ENCODE peak calls at places on chromosomes 2 and 18, in eight cellular contexts. One of them, this sample, is unnamed.

GRCh38 chr2:226216578-226216977 is 583.0 kb downstream of the IRS1 start:
- DNase-seq in thoracic aorta: no peak
- DNase-seq in A673: no peak
- DNase-seq in uterus: no peak
- DNase-seq in mesenchymal stem cell: no peak
- DNase-seq in GM23248: no peak
- DNase-seq in endothelial cell of umbilical vein: no peak
- DNase-seq in upper lobe of right lung: no peak
- DNase-seq in this sample: no peak

GRCh38 chr18:39527465-39527864 is 1961.9 kb upstream of the CELF4 start:
- DNase-seq in thoracic aorta: no peak
- DNase-seq in A673: no peak
- DNase-seq in uterus: no peak
- DNase-seq in mesenchymal stem cell: peak
- DNase-seq in GM23248: no peak
- DNase-seq in endothelial cell of umbilical vein: no peak
- DNase-seq in upper lobe of right lung: no peak
- DNase-seq in this sample: no peak

GRCh38 chr2:43106767-43107527 is 119.5 kb downstream of the ZFP36L2 start:
- DNase-seq in thoracic aorta: no peak
- DNase-seq in A673: no peak
- DNase-seq in uterus: no peak
- DNase-seq in mesenchymal stem cell: no peak
- DNase-seq in GM23248: no peak
- DNase-seq in endothelial cell of umbilical vein: no peak
- DNase-seq in upper lobe of right lung: no peak
- DNase-seq in this sample: peak

GRCh38 chr2:117935436-117935835 is 78.4 kb downstream of the CCDC93 start:
- DNase-seq in thoracic aorta: no peak
- DNase-seq in A673: no peak
- DNase-seq in uterus: no peak
- DNase-seq in mesenchymal stem cell: no peak
- DNase-seq in GM23248: no peak
- DNase-seq in endothelial cell of umbilical vein: no peak
- DNase-seq in upper lobe of right lung: no peak
- DNase-seq in this sample: no peak

GRCh38 chr18:24727685-24728084 is 267.2 kb downstream of the HRH4 start:
- DNase-seq in thoracic aorta: no peak
- DNase-seq in A673: no peak
- DNase-seq in uterus: no peak
- DNase-seq in mesenchymal stem cell: no peak
- DNase-seq in GM23248: no peak
- DNase-seq in endothelial cell of umbilical vein: no peak
- DNase-seq in upper lobe of right lung: no peak
- DNase-seq in this sample: no peak

GRCh38 chr2:10296142-10296541 is 6.6 kb upstream of the HPCAL1 start:
- DNase-seq in thoracic aorta: no peak
- DNase-seq in A673: no peak
- DNase-seq in uterus: no peak
- DNase-seq in mesenchymal stem cell: no peak
- DNase-seq in GM23248: no peak
- DNase-seq in endothelial cell of umbilical vein: no peak
- DNase-seq in upper lobe of right lung: no peak
- DNase-seq in this sample: no peak

GRCh38 chr2:231709981-231710750 is 1.8 kb downstream of the PTMA start:
- DNase-seq in thoracic aorta: no peak
- DNase-seq in A673: peak
- DNase-seq in uterus: peak
- DNase-seq in mesenchymal stem cell: peak
- DNase-seq in GM23248: peak
- DNase-seq in endothelial cell of umbilical vein: peak
- DNase-seq in upper lobe of right lung: peak
- DNase-seq in this sample: peak

GRCh38 chr2:130837175-130837810 is 579 bp downstream of the ARHGEF4 start:
- DNase-seq in thoracic aorta: no peak
- DNase-seq in A673: no peak
- DNase-seq in uterus: no peak
- DNase-seq in mesenchymal stem cell: no peak
- DNase-seq in GM23248: no peak
- DNase-seq in endothelial cell of umbilical vein: no peak
- DNase-seq in upper lobe of right lung: no peak
- DNase-seq in this sample: no peak

GRCh38 chr2:42513252-42513918 is 19.6 kb upstream of the KCNG3 start:
- DNase-seq in thoracic aorta: no peak
- DNase-seq in A673: peak
- DNase-seq in uterus: peak
- DNase-seq in mesenchymal stem cell: peak
- DNase-seq in GM23248: peak
- DNase-seq in endothelial cell of umbilical vein: peak
- DNase-seq in upper lobe of right lung: no peak
- DNase-seq in this sample: no peak

GRCh38 chr2:172403402-172403801 is 24.0 kb upstream of the ITGA6 start:
- DNase-seq in thoracic aorta: no peak
- DNase-seq in A673: no peak
- DNase-seq in uterus: no peak
- DNase-seq in mesenchymal stem cell: no peak
- DNase-seq in GM23248: no peak
- DNase-seq in endothelial cell of umbilical vein: no peak
- DNase-seq in upper lobe of right lung: no peak
- DNase-seq in this sample: no peak

GRCh38 chr2:42566837-42567251 is 1.6 kb upstream of the MTA3 start:
- DNase-seq in thoracic aorta: no peak
- DNase-seq in A673: no peak
- DNase-seq in uterus: no peak
- DNase-seq in mesenchymal stem cell: peak
- DNase-seq in GM23248: peak
- DNase-seq in endothelial cell of umbilical vein: no peak
- DNase-seq in upper lobe of right lung: no peak
- DNase-seq in this sample: no peak

GRCh38 chr2:149223472-149224062 is 106.8 kb upstream of the LYPD6 start:
- DNase-seq in thoracic aorta: no peak
- DNase-seq in A673: no peak
- DNase-seq in uterus: no peak
- DNase-seq in mesenchymal stem cell: no peak
- DNase-seq in GM23248: no peak
- DNase-seq in endothelial cell of umbilical vein: no peak
- DNase-seq in upper lobe of right lung: no peak
- DNase-seq in this sample: no peak

GRCh38 chr2:190947139-190947538 is 66.5 kb downstream of the GLS start:
- DNase-seq in thoracic aorta: no peak
- DNase-seq in A673: no peak
- DNase-seq in uterus: no peak
- DNase-seq in mesenchymal stem cell: peak
- DNase-seq in GM23248: no peak
- DNase-seq in endothelial cell of umbilical vein: peak
- DNase-seq in upper lobe of right lung: no peak
- DNase-seq in this sample: no peak

GRCh38 chr18:74544898-74545297 is 10.6 kb downstream of the CNDP1 start:
- DNase-seq in thoracic aorta: no peak
- DNase-seq in A673: no peak
- DNase-seq in uterus: no peak
- DNase-seq in mesenchymal stem cell: no peak
- DNase-seq in GM23248: no peak
- DNase-seq in endothelial cell of umbilical vein: no peak
- DNase-seq in upper lobe of right lung: no peak
- DNase-seq in this sample: no peak

GRCh38 chr2:233040571-233040970 is 8.1 kb downstream of the NEU2 start:
- DNase-seq in thoracic aorta: no peak
- DNase-seq in A673: no peak
- DNase-seq in uterus: no peak
- DNase-seq in mesenchymal stem cell: no peak
- DNase-seq in GM23248: no peak
- DNase-seq in endothelial cell of umbilical vein: no peak
- DNase-seq in upper lobe of right lung: no peak
- DNase-seq in this sample: no peak

GRCh38 chr2:32810909-32811495 is 135.8 kb upstream of the LTBP1 start:
- DNase-seq in thoracic aorta: no peak
- DNase-seq in A673: no peak
- DNase-seq in uterus: no peak
- DNase-seq in mesenchymal stem cell: peak
- DNase-seq in GM23248: peak
- DNase-seq in endothelial cell of umbilical vein: no peak
- DNase-seq in upper lobe of right lung: no peak
- DNase-seq in this sample: no peak

GRCh38 chr2:167127135-167127534 is 238.9 kb downstream of the XIRP2 start:
- DNase-seq in thoracic aorta: no peak
- DNase-seq in A673: peak
- DNase-seq in uterus: no peak
- DNase-seq in mesenchymal stem cell: no peak
- DNase-seq in GM23248: peak
- DNase-seq in endothelial cell of umbilical vein: peak
- DNase-seq in upper lobe of right lung: no peak
- DNase-seq in this sample: no peak

GRCh38 chr18:49008716-49009115 is 58.0 kb upstream of the SMAD7 start:
- DNase-seq in thoracic aorta: no peak
- DNase-seq in A673: no peak
- DNase-seq in uterus: no peak
- DNase-seq in mesenchymal stem cell: no peak
- DNase-seq in GM23248: no peak
- DNase-seq in endothelial cell of umbilical vein: no peak
- DNase-seq in upper lobe of right lung: no peak
- DNase-seq in this sample: no peak

GRCh38 chr2:120860579-120860922 is 124.9 kb downstream of the GLI2 start:
- DNase-seq in thoracic aorta: no peak
- DNase-seq in A673: no peak
- DNase-seq in uterus: no peak
- DNase-seq in mesenchymal stem cell: no peak
- DNase-seq in GM23248: no peak
- DNase-seq in endothelial cell of umbilical vein: no peak
- DNase-seq in upper lobe of right lung: peak
- DNase-seq in this sample: no peak
- H3K27ac ChIP-seq in thoracic aorta: no peak
- H3K27ac ChIP-seq in A673: no peak
- H3K27ac ChIP-seq in uterus: no peak
- H3K27ac ChIP-seq in mesenchymal stem cell: no peak
- H3K27ac ChIP-seq in GM23248: no peak
- H3K27ac ChIP-seq in endothelial cell of umbilical vein: no peak
- H3K27ac ChIP-seq in upper lobe of right lung: no peak
- H3K27ac ChIP-seq in this sample: no peak

GRCh38 chr2:39127973-39128372 is 7.1 kb upstream of the SOS1 start:
- DNase-seq in thoracic aorta: no peak
- DNase-seq in A673: no peak
- DNase-seq in uterus: no peak
- DNase-seq in mesenchymal stem cell: no peak
- DNase-seq in GM23248: peak
- DNase-seq in endothelial cell of umbilical vein: no peak
- DNase-seq in upper lobe of right lung: no peak
- DNase-seq in this sample: no peak
- H3K27ac ChIP-seq in thoracic aorta: peak
- H3K27ac ChIP-seq in A673: no peak
- H3K27ac ChIP-seq in uterus: no peak
- H3K27ac ChIP-seq in mesenchymal stem cell: no peak
- H3K27ac ChIP-seq in GM23248: peak
- H3K27ac ChIP-seq in endothelial cell of umbilical vein: no peak
- H3K27ac ChIP-seq in upper lobe of right lung: peak
- H3K27ac ChIP-seq in this sample: no peak

DNA sequence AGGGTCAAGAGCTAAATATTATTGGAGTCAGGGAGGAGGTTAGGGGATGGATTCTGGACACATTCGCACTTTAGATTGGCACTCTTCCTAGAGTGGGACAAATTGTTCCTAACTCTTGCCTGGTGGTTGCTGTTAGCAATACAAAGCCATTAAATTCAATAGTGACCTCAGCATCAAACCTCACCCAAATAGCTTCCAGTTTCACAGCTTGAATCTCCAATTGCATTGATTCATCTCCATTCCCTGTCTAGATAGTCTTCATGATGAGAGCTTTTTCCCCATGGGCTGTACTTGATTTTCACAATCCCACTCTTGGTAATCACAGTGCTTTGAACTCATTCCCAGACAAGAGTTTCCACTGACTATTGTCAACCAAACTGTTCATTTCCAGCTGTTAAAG is 585.9 kb upstream of the SYT4 start:
- DNase-seq in thoracic aorta: no peak
- DNase-seq in A673: no peak
- DNase-seq in uterus: no peak
- DNase-seq in mesenchymal stem cell: no peak
- DNase-seq in GM23248: no peak
- DNase-seq in endothelial cell of umbilical vein: no peak
- DNase-seq in upper lobe of right lung: no peak
- DNase-seq in this sample: no peak
- H3K27ac ChIP-seq in thoracic aorta: no peak
- H3K27ac ChIP-seq in A673: no peak
- H3K27ac ChIP-seq in uterus: peak
- H3K27ac ChIP-seq in mesenchymal stem cell: no peak
- H3K27ac ChIP-seq in GM23248: no peak
- H3K27ac ChIP-seq in endothelial cell of umbilical vein: no peak
- H3K27ac ChIP-seq in upper lobe of right lung: no peak
- H3K27ac ChIP-seq in this sample: no peak

GRCh38 chr2:227511955-227512354 is 40.0 kb downstream of the AGFG1 start:
- DNase-seq in thoracic aorta: no peak
- DNase-seq in A673: no peak
- DNase-seq in uterus: no peak
- DNase-seq in mesenchymal stem cell: no peak
- DNase-seq in GM23248: no peak
- DNase-seq in endothelial cell of umbilical vein: no peak
- DNase-seq in upper lobe of right lung: no peak
- DNase-seq in this sample: no peak

GRCh38 chr2:227510620-227510958 is 38.6 kb downstream of the AGFG1 start:
- DNase-seq in thoracic aorta: no peak
- DNase-seq in A673: no peak
- DNase-seq in uterus: no peak
- DNase-seq in mesenchymal stem cell: no peak
- DNase-seq in GM23248: no peak
- DNase-seq in endothelial cell of umbilical vein: no peak
- DNase-seq in upper lobe of right lung: no peak
- DNase-seq in this sample: no peak

GRCh38 chr2:227515742-227516141 is 43.8 kb downstream of the AGFG1 start:
- DNase-seq in thoracic aorta: no peak
- DNase-seq in A673: no peak
- DNase-seq in uterus: no peak
- DNase-seq in mesenchymal stem cell: no peak
- DNase-seq in GM23248: no peak
- DNase-seq in endothelial cell of umbilical vein: no peak
- DNase-seq in upper lobe of right lung: no peak
- DNase-seq in this sample: no peak

GRCh38 chr2:227511239-227511930 is 39.4 kb downstream of the AGFG1 start:
- DNase-seq in thoracic aorta: no peak
- DNase-seq in A673: no peak
- DNase-seq in uterus: no peak
- DNase-seq in mesenchymal stem cell: no peak
- DNase-seq in GM23248: no peak
- DNase-seq in endothelial cell of umbilical vein: no peak
- DNase-seq in upper lobe of right lung: no peak
- DNase-seq in this sample: no peak

DNA sequence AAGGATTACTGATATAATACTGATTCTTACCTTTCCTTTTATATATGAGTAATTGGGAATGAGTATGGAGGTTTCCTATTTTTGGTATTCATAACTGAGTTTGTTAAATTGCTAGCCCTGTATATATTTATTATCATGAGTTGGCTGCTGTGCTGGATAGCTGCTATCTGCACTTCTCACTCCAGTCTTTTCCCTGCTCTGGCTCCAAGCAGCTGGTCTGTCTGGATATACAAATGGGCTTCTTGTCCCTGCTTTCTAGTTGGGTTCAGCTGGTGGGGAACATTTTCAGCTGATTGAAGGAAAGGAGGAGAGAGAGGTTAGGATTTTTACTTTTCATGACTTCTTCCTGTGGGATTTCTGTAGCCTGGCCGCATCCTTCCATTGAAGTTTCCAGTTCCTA is 41.2 kb downstream of the AGFG1 start:
- DNase-seq in thoracic aorta: no peak
- DNase-seq in A673: no peak
- DNase-seq in uterus: no peak
- DNase-seq in mesenchymal stem cell: peak
- DNase-seq in GM23248: peak
- DNase-seq in endothelial cell of umbilical vein: peak
- DNase-seq in upper lobe of right lung: no peak
- DNase-seq in this sample: no peak
- H3K27ac ChIP-seq in thoracic aorta: no peak
- H3K27ac ChIP-seq in A673: no peak
- H3K27ac ChIP-seq in uterus: no peak
- H3K27ac ChIP-seq in mesenchymal stem cell: no peak
- H3K27ac ChIP-seq in GM23248: no peak
- H3K27ac ChIP-seq in endothelial cell of umbilical vein: no peak
- H3K27ac ChIP-seq in upper lobe of right lung: no peak
- H3K27ac ChIP-seq in this sample: no peak